ENCODE peak calls at places on chromosomes 5 and 9, in six cellular contexts. M is IMR-90, Z is astrocyte, W is neural progenitor cell, T is GM23248, C is hepatocyte. F is an unnamed sample.

GRCh38 chr5:36558652-36559051 is 47.8 kb upstream of the SLC1A3 start:
- DNase-seq in M (no peak), Z (no peak), W (no peak), T (no peak), C (no peak), F (no peak)

GRCh38 chr5:32170303-32171170 is 3.6 kb downstream of the GOLPH3 start:
- DNase-seq in M (peak), Z (peak), W (no peak), T (peak), C (no peak), F (peak)

GRCh38 chr9:99682870-99683269 is 138.8 kb upstream of the NR4A3 start:
- DNase-seq in M (no peak), Z (no peak), W (no peak), T (no peak), C (no peak), F (no peak)

GRCh38 chr9:115922441-115922840 is 231.2 kb upstream of the PAPPA start:
- DNase-seq in M (no peak), Z (no peak), W (no peak), T (no peak), C (no peak), F (no peak)

GRCh38 chr5:96144289-96144688 is 182.6 kb upstream of the ELL2 start:
- DNase-seq in M (no peak), Z (no peak), W (peak), T (no peak), C (peak), F (peak)

GRCh38 chr5:56152437-56152836 is 80.7 kb downstream of the ANKRD55 start:
- DNase-seq in M (no peak), Z (no peak), W (no peak), T (no peak), C (no peak), F (no peak)

GRCh38 chr5:151082976-151083651 is 2.3 kb upstream of the TNIP1 start:
- DNase-seq in M (peak), Z (no peak), W (no peak), T (no peak), C (peak), F (no peak)

GRCh38 chr9:88272986-88273385 is 115.3 kb upstream of the SPIN1 start:
- DNase-seq in M (no peak), Z (no peak), W (peak), T (no peak), C (no peak), F (peak)

GRCh38 chr9:90307177-90307833 is 335.3 kb downstream of the DIRAS2 start:
- DNase-seq in M (no peak), Z (peak), W (peak), T (no peak), C (peak), F (no peak)

GRCh38 chr5:59079622-59080620 is 497.0 kb downstream of the RAB3C start:
- DNase-seq in M (peak), Z (peak), W (no peak), T (peak), C (peak), F (peak)

GRCh38 chr5:124580925-124581821 is 165.3 kb downstream of the ZNF608 start:
- DNase-seq in M (no peak), Z (no peak), W (peak), T (no peak), C (peak), F (peak)

GRCh38 chr9:110270211-110270995 is 14.1 kb upstream of the TXN start:
- DNase-seq in M (no peak), Z (no peak), W (no peak), T (no peak), C (no peak), F (no peak)

GRCh38 chr5:74212336-74212735 is 428.2 kb downstream of the ENC1 start:
- DNase-seq in M (peak), Z (no peak), W (peak), T (peak), C (no peak), F (peak)

GRCh38 chr9:93826209-93826608 is 128.9 kb downstream of the BARX1 start:
- DNase-seq in M (no peak), Z (no peak), W (no peak), T (no peak), C (peak), F (no peak)

GRCh38 chr5:84378961-84379360 is 5.7 kb downstream of the EDIL3 start:
- DNase-seq in M (peak), Z (peak), W (no peak), T (peak), C (no peak), F (no peak)

GRCh38 chr9:121639619-121640018 is 11.8 kb upstream of the DAB2IP start:
- DNase-seq in M (no peak), Z (no peak), W (no peak), T (no peak), C (no peak), F (no peak)

GRCh38 chr9:121637441-121638222 is 13.8 kb upstream of the DAB2IP start:
- DNase-seq in M (peak), Z (no peak), W (no peak), T (peak), C (no peak), F (no peak)

GRCh38 chr9:121636978-121637377 is 14.5 kb upstream of the DAB2IP start:
- DNase-seq in M (no peak), Z (no peak), W (no peak), T (no peak), C (no peak), F (no peak)

GRCh38 chr9:121638901-121639592 is 12.4 kb upstream of the DAB2IP start:
- DNase-seq in M (no peak), Z (no peak), W (peak), T (no peak), C (no peak), F (no peak)

DNA sequence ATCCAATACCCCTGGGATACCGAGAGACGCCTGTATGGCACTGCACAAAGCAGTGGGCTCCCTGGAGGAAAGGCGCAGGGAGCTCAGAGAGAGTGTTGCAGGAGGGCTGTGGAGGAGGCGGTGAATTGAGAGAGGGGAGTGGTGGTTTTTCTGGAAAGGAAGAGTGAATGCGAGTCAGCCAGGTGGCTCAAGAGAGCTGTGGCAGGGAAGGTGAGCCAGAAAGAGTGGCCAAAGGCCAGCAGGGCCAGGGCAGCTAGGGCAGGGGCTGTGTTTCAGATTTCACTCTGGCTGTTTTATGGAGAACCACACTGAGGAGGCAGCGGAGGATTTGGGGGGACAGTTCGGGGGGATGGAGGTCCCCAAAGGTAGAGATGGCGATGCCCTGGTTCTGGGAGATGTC is 13.0 kb upstream of the DAB2IP start:
- DNase-seq in M (no peak), Z (no peak), W (no peak), T (no peak), C (no peak), F (no peak)
- H3K4me2 ChIP-seq in M (no peak), Z (no peak), W (no peak), T (no peak), C (no peak), F (no peak)

GRCh38 chr9:100999914-101000540 is 28.5 kb upstream of the PLPPR1 start:
- DNase-seq in M (no peak), Z (no peak), W (no peak), T (no peak), C (no peak), F (no peak)
- H3K4me2 ChIP-seq in M (no peak), Z (no peak), W (no peak), T (no peak), C (no peak), F (no peak)

GRCh38 chr9:101027733-101028345 is 688 bp upstream of the PLPPR1 start:
- DNase-seq in M (no peak), Z (no peak), W (peak), T (no peak), C (no peak), F (no peak)
- H3K4me2 ChIP-seq in M (peak), Z (peak), W (peak), T (peak), C (peak), F (peak)

DNA sequence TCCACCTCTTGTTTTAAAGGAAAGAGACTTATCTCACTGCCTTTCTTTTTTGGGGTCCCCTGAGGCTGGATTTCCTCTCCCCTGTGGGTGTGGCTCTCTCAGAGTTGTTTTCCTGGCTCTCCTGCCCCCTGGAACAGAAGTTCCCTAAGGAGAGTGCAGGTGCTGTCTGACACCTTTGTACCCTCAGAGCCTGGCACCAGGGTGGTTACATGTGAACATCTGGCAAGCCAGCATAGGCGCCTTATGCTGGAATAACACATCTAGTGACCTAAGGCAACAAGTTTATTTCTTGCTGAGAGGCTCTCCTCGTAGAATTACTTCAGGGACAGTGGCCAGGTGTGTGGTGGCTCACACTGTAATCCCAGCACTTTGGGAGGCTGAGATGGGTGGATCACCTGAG is 172.9 kb upstream of the PTCH1 start:
- DNase-seq in M (no peak), Z (no peak), W (no peak), T (no peak), C (no peak), F (no peak)
- H3K4me2 ChIP-seq in M (no peak), Z (no peak), W (no peak), T (no peak), C (no peak), F (no peak)

GRCh38 chr9:70761139-70761538 is 346.7 kb upstream of the KLF9 start:
- DNase-seq in M (no peak), Z (no peak), W (no peak), T (no peak), C (no peak), F (no peak)

GRCh38 chr9:70760228-70760627 is 345.8 kb upstream of the KLF9 start:
- DNase-seq in M (no peak), Z (no peak), W (no peak), T (no peak), C (no peak), F (peak)

DNA sequence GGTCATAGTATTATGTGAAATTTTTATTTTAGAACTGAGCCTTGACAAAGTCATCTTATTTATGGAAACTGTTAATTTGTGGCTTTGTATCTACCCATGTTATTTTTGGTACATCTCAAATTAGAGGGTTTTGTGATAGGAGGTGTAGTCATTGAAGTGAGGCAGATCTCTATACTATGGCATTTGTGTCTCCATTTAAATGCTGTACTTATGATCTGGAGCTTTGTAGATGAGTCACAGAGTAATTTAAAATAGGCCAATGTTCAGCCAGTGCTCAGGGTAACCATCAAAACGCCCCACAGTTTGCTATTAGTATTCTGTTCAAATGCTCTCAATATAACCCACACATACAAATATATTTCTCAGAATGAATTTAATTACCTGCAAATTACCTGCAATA is 351.5 kb upstream of the KLF9 start:
- DNase-seq in M (no peak), Z (no peak), W (no peak), T (no peak), C (no peak), F (no peak)
- H3K4me2 ChIP-seq in M (no peak), Z (no peak), W (no peak), T (no peak), C (no peak), F (no peak)

DNA sequence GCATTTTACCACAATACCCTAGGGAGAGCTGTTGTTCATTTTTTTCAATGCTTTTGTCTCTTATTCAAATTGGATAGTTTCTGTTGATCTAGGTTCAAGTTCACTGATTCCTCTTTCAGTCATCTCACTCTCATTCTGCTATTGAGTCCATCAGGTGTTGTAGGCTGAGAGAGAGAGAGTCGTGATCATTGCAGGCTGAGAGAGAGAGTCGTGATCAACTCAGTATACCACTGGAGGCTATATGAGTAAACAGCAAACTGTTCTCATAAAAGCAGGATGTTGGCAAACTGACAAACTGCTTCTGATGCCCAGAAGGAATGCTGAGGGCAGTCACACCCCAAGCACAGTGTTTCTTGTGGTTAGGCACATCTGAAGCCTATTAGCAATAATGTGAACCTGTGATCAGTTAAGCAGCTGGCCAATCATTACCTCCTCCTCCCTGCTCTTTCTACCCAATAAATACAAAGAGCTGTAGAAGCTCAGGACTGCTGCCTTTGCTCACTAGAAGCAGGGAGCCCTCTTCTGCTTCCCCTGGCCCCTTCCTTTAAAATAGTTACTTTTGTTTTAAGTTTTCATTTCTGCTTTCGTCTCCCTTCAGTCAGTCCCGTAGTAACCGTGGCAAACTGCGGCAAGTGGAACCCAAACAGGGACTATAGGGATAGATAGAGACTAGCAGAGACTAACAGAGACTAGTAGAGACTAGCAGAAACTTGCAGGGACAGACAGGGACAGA is 476.1 kb upstream of the ACO1 start:
- DNase-seq in M (no peak), Z (no peak), W (no peak), T (peak), C (no peak), F (no peak)
- H3K4me2 ChIP-seq in M (no peak), Z (no peak), W (no peak), T (no peak), C (no peak), F (no peak)